ENCODE peak calls at places on chromosomes 6 and 20, in ten cellular contexts. One of them, this sample, is unnamed.

GRCh38 chr6:52642381-52642780 is 28.5 kb upstream of the TMEM14A start:
- DNase-seq in psoas muscle: no peak
- DNase-seq in NCI-H1048: no peak
- DNase-seq in neural progenitor cell: peak
- DNase-seq in stimulated activated naive B cell treated with anti-CD40 and anti-IgM and Interleukin-4, amounts not matched to agents 10 μg/mL and 1 μg/mL and 100 μg/mL, for 72 hours: no peak
- DNase-seq in fibroblast of the conjunctiva: no peak
- DNase-seq in GM06990: no peak
- DNase-seq in stimulated activated CD4-positive, alpha-beta T cell treated with anti-CD3 and anti-CD28 coated beads, Interleukin-15, amount 100 ng/mL, for 24 hours: no peak
- DNase-seq in cardiac septum: no peak
- DNase-seq in omental fat pad: no peak
- DNase-seq in this sample: no peak

GRCh38 chr20:37259865-37260264 is 1.7 kb downstream of the GHRH start:
- DNase-seq in stimulated activated CD4-positive, alpha-beta T cell treated with anti-CD3 and anti-CD28 coated beads, Interleukin-15, amount 100 ng/mL, for 24 hours: no peak
- DNase-seq in stimulated activated naive B cell treated with anti-CD40 and anti-IgM and Interleukin-4, amounts not matched to agents 10 μg/mL and 1 μg/mL and 100 μg/mL, for 72 hours: no peak
- DNase-seq in fibroblast of the conjunctiva: no peak
- DNase-seq in cardiac septum: no peak
- DNase-seq in GM06990: no peak
- DNase-seq in NCI-H1048: no peak
- DNase-seq in psoas muscle: no peak
- DNase-seq in omental fat pad: no peak
- DNase-seq in neural progenitor cell: peak
- DNase-seq in this sample: no peak

GRCh38 chr6:122640377-122640776 is 30.2 kb downstream of the PKIB start:
- DNase-seq in fibroblast of the conjunctiva: no peak
- DNase-seq in psoas muscle: no peak
- DNase-seq in cardiac septum: no peak
- DNase-seq in GM06990: no peak
- DNase-seq in neural progenitor cell: no peak
- DNase-seq in stimulated activated CD4-positive, alpha-beta T cell treated with anti-CD3 and anti-CD28 coated beads, Interleukin-15, amount 100 ng/mL, for 24 hours: no peak
- DNase-seq in NCI-H1048: no peak
- DNase-seq in omental fat pad: no peak
- DNase-seq in stimulated activated naive B cell treated with anti-CD40 and anti-IgM and Interleukin-4, amounts not matched to agents 10 μg/mL and 1 μg/mL and 100 μg/mL, for 72 hours: no peak
- DNase-seq in this sample: no peak

GRCh38 chr20:51427625-51428291 is 114.8 kb downstream of the NFATC2 start:
- DNase-seq in cardiac septum: no peak
- DNase-seq in stimulated activated CD4-positive, alpha-beta T cell treated with anti-CD3 and anti-CD28 coated beads, Interleukin-15, amount 100 ng/mL, for 24 hours: no peak
- DNase-seq in omental fat pad: no peak
- DNase-seq in GM06990: no peak
- DNase-seq in stimulated activated naive B cell treated with anti-CD40 and anti-IgM and Interleukin-4, amounts not matched to agents 10 μg/mL and 1 μg/mL and 100 μg/mL, for 72 hours: no peak
- DNase-seq in fibroblast of the conjunctiva: no peak
- DNase-seq in NCI-H1048: no peak
- DNase-seq in neural progenitor cell: no peak
- DNase-seq in psoas muscle: no peak
- DNase-seq in this sample: no peak

GRCh38 chr6:133890941-133891813 is 2.3 kb downstream of the TCF21 start:
- DNase-seq in NCI-H1048: no peak
- DNase-seq in neural progenitor cell: peak
- DNase-seq in psoas muscle: no peak
- DNase-seq in omental fat pad: no peak
- DNase-seq in fibroblast of the conjunctiva: no peak
- DNase-seq in stimulated activated CD4-positive, alpha-beta T cell treated with anti-CD3 and anti-CD28 coated beads, Interleukin-15, amount 100 ng/mL, for 24 hours: peak
- DNase-seq in cardiac septum: no peak
- DNase-seq in GM06990: no peak
- DNase-seq in stimulated activated naive B cell treated with anti-CD40 and anti-IgM and Interleukin-4, amounts not matched to agents 10 μg/mL and 1 μg/mL and 100 μg/mL, for 72 hours: no peak
- DNase-seq in this sample: no peak

GRCh38 chr6:105174512-105174911 is 5.3 kb downstream of the POPDC3 start:
- DNase-seq in psoas muscle: no peak
- DNase-seq in NCI-H1048: no peak
- DNase-seq in cardiac septum: no peak
- DNase-seq in GM06990: no peak
- DNase-seq in stimulated activated naive B cell treated with anti-CD40 and anti-IgM and Interleukin-4, amounts not matched to agents 10 μg/mL and 1 μg/mL and 100 μg/mL, for 72 hours: no peak
- DNase-seq in fibroblast of the conjunctiva: no peak
- DNase-seq in neural progenitor cell: no peak
- DNase-seq in omental fat pad: no peak
- DNase-seq in stimulated activated CD4-positive, alpha-beta T cell treated with anti-CD3 and anti-CD28 coated beads, Interleukin-15, amount 100 ng/mL, for 24 hours: no peak
- DNase-seq in this sample: peak

GRCh38 chr20:17807670-17808069 is 107.9 kb downstream of the BANF2 start:
- DNase-seq in stimulated activated naive B cell treated with anti-CD40 and anti-IgM and Interleukin-4, amounts not matched to agents 10 μg/mL and 1 μg/mL and 100 μg/mL, for 72 hours: no peak
- DNase-seq in psoas muscle: no peak
- DNase-seq in fibroblast of the conjunctiva: no peak
- DNase-seq in stimulated activated CD4-positive, alpha-beta T cell treated with anti-CD3 and anti-CD28 coated beads, Interleukin-15, amount 100 ng/mL, for 24 hours: no peak
- DNase-seq in cardiac septum: no peak
- DNase-seq in GM06990: no peak
- DNase-seq in NCI-H1048: no peak
- DNase-seq in omental fat pad: no peak
- DNase-seq in neural progenitor cell: no peak
- DNase-seq in this sample: no peak

GRCh38 chr6:29611426-29611825 is 21.6 kb downstream of the GABBR1 start:
- DNase-seq in stimulated activated CD4-positive, alpha-beta T cell treated with anti-CD3 and anti-CD28 coated beads, Interleukin-15, amount 100 ng/mL, for 24 hours: no peak
- DNase-seq in NCI-H1048: no peak
- DNase-seq in GM06990: no peak
- DNase-seq in psoas muscle: no peak
- DNase-seq in omental fat pad: no peak
- DNase-seq in cardiac septum: no peak
- DNase-seq in fibroblast of the conjunctiva: no peak
- DNase-seq in stimulated activated naive B cell treated with anti-CD40 and anti-IgM and Interleukin-4, amounts not matched to agents 10 μg/mL and 1 μg/mL and 100 μg/mL, for 72 hours: no peak
- DNase-seq in neural progenitor cell: no peak
- DNase-seq in this sample: no peak

GRCh38 chr20:46174469-46175126 is 56.5 kb downstream of the CD40 start:
- DNase-seq in NCI-H1048: no peak
- DNase-seq in cardiac septum: peak
- DNase-seq in neural progenitor cell: peak
- DNase-seq in psoas muscle: peak
- DNase-seq in omental fat pad: peak
- DNase-seq in GM06990: peak
- DNase-seq in fibroblast of the conjunctiva: peak
- DNase-seq in stimulated activated CD4-positive, alpha-beta T cell treated with anti-CD3 and anti-CD28 coated beads, Interleukin-15, amount 100 ng/mL, for 24 hours: peak
- DNase-seq in stimulated activated naive B cell treated with anti-CD40 and anti-IgM and Interleukin-4, amounts not matched to agents 10 μg/mL and 1 μg/mL and 100 μg/mL, for 72 hours: peak
- DNase-seq in this sample: peak

GRCh38 chr6:62371395-62371794 is 85.4 kb upstream of the KHDRBS2 start:
- DNase-seq in GM06990: no peak
- DNase-seq in cardiac septum: no peak
- DNase-seq in NCI-H1048: no peak
- DNase-seq in stimulated activated CD4-positive, alpha-beta T cell treated with anti-CD3 and anti-CD28 coated beads, Interleukin-15, amount 100 ng/mL, for 24 hours: no peak
- DNase-seq in fibroblast of the conjunctiva: no peak
- DNase-seq in omental fat pad: no peak
- DNase-seq in neural progenitor cell: no peak
- DNase-seq in psoas muscle: no peak
- DNase-seq in stimulated activated naive B cell treated with anti-CD40 and anti-IgM and Interleukin-4, amounts not matched to agents 10 μg/mL and 1 μg/mL and 100 μg/mL, for 72 hours: no peak
- DNase-seq in this sample: no peak

GRCh38 chr20:22744341-22745193 is 160.2 kb upstream of the FOXA2 start:
- DNase-seq in cardiac septum: no peak
- DNase-seq in fibroblast of the conjunctiva: no peak
- DNase-seq in omental fat pad: no peak
- DNase-seq in NCI-H1048: no peak
- DNase-seq in GM06990: no peak
- DNase-seq in psoas muscle: no peak
- DNase-seq in neural progenitor cell: no peak
- DNase-seq in stimulated activated CD4-positive, alpha-beta T cell treated with anti-CD3 and anti-CD28 coated beads, Interleukin-15, amount 100 ng/mL, for 24 hours: no peak
- DNase-seq in stimulated activated naive B cell treated with anti-CD40 and anti-IgM and Interleukin-4, amounts not matched to agents 10 μg/mL and 1 μg/mL and 100 μg/mL, for 72 hours: no peak
- DNase-seq in this sample: no peak

GRCh38 chr20:18678599-18678998 is 90.7 kb downstream of the DTD1 start:
- DNase-seq in psoas muscle: no peak
- DNase-seq in NCI-H1048: no peak
- DNase-seq in stimulated activated CD4-positive, alpha-beta T cell treated with anti-CD3 and anti-CD28 coated beads, Interleukin-15, amount 100 ng/mL, for 24 hours: no peak
- DNase-seq in cardiac septum: no peak
- DNase-seq in fibroblast of the conjunctiva: no peak
- DNase-seq in stimulated activated naive B cell treated with anti-CD40 and anti-IgM and Interleukin-4, amounts not matched to agents 10 μg/mL and 1 μg/mL and 100 μg/mL, for 72 hours: no peak
- DNase-seq in omental fat pad: no peak
- DNase-seq in GM06990: no peak
- DNase-seq in neural progenitor cell: no peak
- DNase-seq in this sample: no peak

GRCh38 chr6:141467881-141468280 is 664.8 kb upstream of the GJE1 start:
- DNase-seq in NCI-H1048: no peak
- DNase-seq in cardiac septum: no peak
- DNase-seq in fibroblast of the conjunctiva: no peak
- DNase-seq in GM06990: no peak
- DNase-seq in stimulated activated naive B cell treated with anti-CD40 and anti-IgM and Interleukin-4, amounts not matched to agents 10 μg/mL and 1 μg/mL and 100 μg/mL, for 72 hours: no peak
- DNase-seq in stimulated activated CD4-positive, alpha-beta T cell treated with anti-CD3 and anti-CD28 coated beads, Interleukin-15, amount 100 ng/mL, for 24 hours: no peak
- DNase-seq in omental fat pad: no peak
- DNase-seq in psoas muscle: no peak
- DNase-seq in neural progenitor cell: no peak
- DNase-seq in this sample: no peak

GRCh38 chr20:41149679-41150131 is 12.4 kb downstream of the PLCG1 start:
- DNase-seq in NCI-H1048: no peak
- DNase-seq in stimulated activated naive B cell treated with anti-CD40 and anti-IgM and Interleukin-4, amounts not matched to agents 10 μg/mL and 1 μg/mL and 100 μg/mL, for 72 hours: no peak
- DNase-seq in fibroblast of the conjunctiva: no peak
- DNase-seq in GM06990: no peak
- DNase-seq in psoas muscle: peak
- DNase-seq in stimulated activated CD4-positive, alpha-beta T cell treated with anti-CD3 and anti-CD28 coated beads, Interleukin-15, amount 100 ng/mL, for 24 hours: no peak
- DNase-seq in cardiac septum: no peak
- DNase-seq in omental fat pad: no peak
- DNase-seq in neural progenitor cell: no peak
- DNase-seq in this sample: no peak

GRCh38 chr6:16430661-16431089 is 192.3 kb downstream of the GMPR start:
- DNase-seq in stimulated activated naive B cell treated with anti-CD40 and anti-IgM and Interleukin-4, amounts not matched to agents 10 μg/mL and 1 μg/mL and 100 μg/mL, for 72 hours: no peak
- DNase-seq in fibroblast of the conjunctiva: no peak
- DNase-seq in neural progenitor cell: no peak
- DNase-seq in psoas muscle: no peak
- DNase-seq in NCI-H1048: no peak
- DNase-seq in omental fat pad: no peak
- DNase-seq in GM06990: no peak
- DNase-seq in cardiac septum: no peak
- DNase-seq in stimulated activated CD4-positive, alpha-beta T cell treated with anti-CD3 and anti-CD28 coated beads, Interleukin-15, amount 100 ng/mL, for 24 hours: no peak
- DNase-seq in this sample: no peak

GRCh38 chr6:89242574-89243330 is 25.6 kb upstream of the GABRR1 start:
- DNase-seq in NCI-H1048: no peak
- DNase-seq in cardiac septum: no peak
- DNase-seq in psoas muscle: no peak
- DNase-seq in omental fat pad: no peak
- DNase-seq in GM06990: no peak
- DNase-seq in fibroblast of the conjunctiva: peak
- DNase-seq in stimulated activated naive B cell treated with anti-CD40 and anti-IgM and Interleukin-4, amounts not matched to agents 10 μg/mL and 1 μg/mL and 100 μg/mL, for 72 hours: no peak
- DNase-seq in stimulated activated CD4-positive, alpha-beta T cell treated with anti-CD3 and anti-CD28 coated beads, Interleukin-15, amount 100 ng/mL, for 24 hours: no peak
- DNase-seq in neural progenitor cell: peak
- DNase-seq in this sample: peak

GRCh38 chr6:146950351-146950835 is 253.8 kb upstream of the STXBP5 start:
- DNase-seq in GM06990: peak
- DNase-seq in cardiac septum: no peak
- DNase-seq in neural progenitor cell: no peak
- DNase-seq in omental fat pad: no peak
- DNase-seq in stimulated activated naive B cell treated with anti-CD40 and anti-IgM and Interleukin-4, amounts not matched to agents 10 μg/mL and 1 μg/mL and 100 μg/mL, for 72 hours: no peak
- DNase-seq in psoas muscle: no peak
- DNase-seq in fibroblast of the conjunctiva: no peak
- DNase-seq in stimulated activated CD4-positive, alpha-beta T cell treated with anti-CD3 and anti-CD28 coated beads, Interleukin-15, amount 100 ng/mL, for 24 hours: peak
- DNase-seq in NCI-H1048: no peak
- DNase-seq in this sample: no peak

GRCh38 chr6:168090064-168090690 is 11.2 kb upstream of the FRMD1 start:
- DNase-seq in fibroblast of the conjunctiva: no peak
- DNase-seq in omental fat pad: no peak
- DNase-seq in NCI-H1048: no peak
- DNase-seq in stimulated activated CD4-positive, alpha-beta T cell treated with anti-CD3 and anti-CD28 coated beads, Interleukin-15, amount 100 ng/mL, for 24 hours: no peak
- DNase-seq in psoas muscle: no peak
- DNase-seq in stimulated activated naive B cell treated with anti-CD40 and anti-IgM and Interleukin-4, amounts not matched to agents 10 μg/mL and 1 μg/mL and 100 μg/mL, for 72 hours: no peak
- DNase-seq in cardiac septum: no peak
- DNase-seq in GM06990: no peak
- DNase-seq in neural progenitor cell: no peak
- DNase-seq in this sample: no peak

GRCh38 chr20:17849901-17850673 is 118.5 kb downstream of the SNX5 start:
- DNase-seq in stimulated activated CD4-positive, alpha-beta T cell treated with anti-CD3 and anti-CD28 coated beads, Interleukin-15, amount 100 ng/mL, for 24 hours: no peak
- DNase-seq in fibroblast of the conjunctiva: peak
- DNase-seq in neural progenitor cell: no peak
- DNase-seq in stimulated activated naive B cell treated with anti-CD40 and anti-IgM and Interleukin-4, amounts not matched to agents 10 μg/mL and 1 μg/mL and 100 μg/mL, for 72 hours: no peak
- DNase-seq in cardiac septum: peak
- DNase-seq in omental fat pad: no peak
- DNase-seq in NCI-H1048: no peak
- DNase-seq in GM06990: no peak
- DNase-seq in psoas muscle: peak
- DNase-seq in this sample: peak

GRCh38 chr6:43771858-43772570 is 2.0 kb downstream of the VEGFA start:
- DNase-seq in fibroblast of the conjunctiva: no peak
- DNase-seq in GM06990: peak
- DNase-seq in stimulated activated CD4-positive, alpha-beta T cell treated with anti-CD3 and anti-CD28 coated beads, Interleukin-15, amount 100 ng/mL, for 24 hours: peak
- DNase-seq in stimulated activated naive B cell treated with anti-CD40 and anti-IgM and Interleukin-4, amounts not matched to agents 10 μg/mL and 1 μg/mL and 100 μg/mL, for 72 hours: peak
- DNase-seq in neural progenitor cell: peak
- DNase-seq in omental fat pad: no peak
- DNase-seq in psoas muscle: peak
- DNase-seq in NCI-H1048: no peak
- DNase-seq in cardiac septum: peak
- DNase-seq in this sample: no peak

GRCh38 chr20:24987873-24988835 is 4.4 kb downstream of the APMAP start:
- DNase-seq in GM06990: no peak
- DNase-seq in cardiac septum: peak
- DNase-seq in omental fat pad: no peak
- DNase-seq in neural progenitor cell: no peak
- DNase-seq in stimulated activated CD4-positive, alpha-beta T cell treated with anti-CD3 and anti-CD28 coated beads, Interleukin-15, amount 100 ng/mL, for 24 hours: no peak
- DNase-seq in psoas muscle: no peak
- DNase-seq in NCI-H1048: no peak
- DNase-seq in stimulated activated naive B cell treated with anti-CD40 and anti-IgM and Interleukin-4, amounts not matched to agents 10 μg/mL and 1 μg/mL and 100 μg/mL, for 72 hours: no peak
- DNase-seq in fibroblast of the conjunctiva: no peak
- DNase-seq in this sample: no peak

GRCh38 chr6:11202513-11203305 is 29.8 kb downstream of the NEDD9 start:
- DNase-seq in fibroblast of the conjunctiva: no peak
- DNase-seq in NCI-H1048: no peak
- DNase-seq in GM06990: no peak
- DNase-seq in cardiac septum: no peak
- DNase-seq in neural progenitor cell: peak
- DNase-seq in stimulated activated naive B cell treated with anti-CD40 and anti-IgM and Interleukin-4, amounts not matched to agents 10 μg/mL and 1 μg/mL and 100 μg/mL, for 72 hours: no peak
- DNase-seq in psoas muscle: no peak
- DNase-seq in omental fat pad: no peak
- DNase-seq in stimulated activated CD4-positive, alpha-beta T cell treated with anti-CD3 and anti-CD28 coated beads, Interleukin-15, amount 100 ng/mL, for 24 hours: no peak
- DNase-seq in this sample: no peak

GRCh38 chr6:2579241-2579761 is 171.4 kb downstream of the MYLK4 start:
- DNase-seq in cardiac septum: no peak
- DNase-seq in fibroblast of the conjunctiva: no peak
- DNase-seq in neural progenitor cell: no peak
- DNase-seq in omental fat pad: no peak
- DNase-seq in stimulated activated naive B cell treated with anti-CD40 and anti-IgM and Interleukin-4, amounts not matched to agents 10 μg/mL and 1 μg/mL and 100 μg/mL, for 72 hours: no peak
- DNase-seq in psoas muscle: no peak
- DNase-seq in GM06990: no peak
- DNase-seq in stimulated activated CD4-positive, alpha-beta T cell treated with anti-CD3 and anti-CD28 coated beads, Interleukin-15, amount 100 ng/mL, for 24 hours: no peak
- DNase-seq in NCI-H1048: no peak
- DNase-seq in this sample: no peak

GRCh38 chr6:158160932-158161539 is 7.0 kb downstream of the SERAC1 start:
- DNase-seq in NCI-H1048: no peak
- DNase-seq in psoas muscle: no peak
- DNase-seq in neural progenitor cell: no peak
- DNase-seq in GM06990: no peak
- DNase-seq in cardiac septum: no peak
- DNase-seq in stimulated activated CD4-positive, alpha-beta T cell treated with anti-CD3 and anti-CD28 coated beads, Interleukin-15, amount 100 ng/mL, for 24 hours: no peak
- DNase-seq in stimulated activated naive B cell treated with anti-CD40 and anti-IgM and Interleukin-4, amounts not matched to agents 10 μg/mL and 1 μg/mL and 100 μg/mL, for 72 hours: no peak
- DNase-seq in omental fat pad: no peak
- DNase-seq in fibroblast of the conjunctiva: no peak
- DNase-seq in this sample: no peak